ENCODE peak calls at places on chromosomes 1 and 21, in seven cellular contexts. One of them, this sample, is unnamed.

GRCh38 chr1:167661527-167662436 is 31.8 kb downstream of the RCSD1 start:
- DNase-seq in mucosa of descending colon: no peak
- DNase-seq in osteoblast: peak; percentile 84
- DNase-seq in kidney: no peak
- DNase-seq in sigmoid colon: no peak
- DNase-seq in Peyer's patch: no peak
- DNase-seq in endodermal cell: no peak
- DNase-seq in this sample: no peak

GRCh38 chr1:117523111-117523510 is 82.7 kb upstream of the TENT5C start:
- DNase-seq in kidney: no peak
- DNase-seq in mucosa of descending colon: no peak
- DNase-seq in osteoblast: no peak
- DNase-seq in Peyer's patch: no peak
- DNase-seq in sigmoid colon: no peak
- DNase-seq in endodermal cell: no peak
- DNase-seq in this sample: no peak

GRCh38 chr1:77834771-77835334 is 53.6 kb upstream of the NEXN start:
- DNase-seq in sigmoid colon: peak; percentile 78
- DNase-seq in osteoblast: peak; percentile 60
- DNase-seq in mucosa of descending colon: no peak
- DNase-seq in kidney: no peak
- DNase-seq in endodermal cell: no peak
- DNase-seq in Peyer's patch: no peak
- DNase-seq in this sample: no peak

GRCh38 chr1:11845641-11846335 is 1.8 kb downstream of the NPPA start:
- DNase-seq in osteoblast: peak; percentile 85
- DNase-seq in Peyer's patch: no peak
- DNase-seq in kidney: peak; percentile 18
- DNase-seq in sigmoid colon: no peak
- DNase-seq in endodermal cell: peak; percentile 57
- DNase-seq in mucosa of descending colon: no peak
- DNase-seq in this sample: no peak

GRCh38 chr1:115062542-115063004 is 26.7 kb downstream of the TSPAN2 start:
- DNase-seq in osteoblast: no peak
- DNase-seq in sigmoid colon: no peak
- DNase-seq in kidney: peak; percentile 88
- DNase-seq in Peyer's patch: peak; percentile 72
- DNase-seq in endodermal cell: no peak
- DNase-seq in mucosa of descending colon: peak; percentile 68
- DNase-seq in this sample: peak; percentile 64

GRCh38 chr1:45340816-45341215 is 576 bp upstream of the MUTYH start:
- DNase-seq in osteoblast: no peak
- DNase-seq in kidney: no peak
- DNase-seq in endodermal cell: no peak
- DNase-seq in sigmoid colon: no peak
- DNase-seq in mucosa of descending colon: no peak
- DNase-seq in Peyer's patch: no peak
- DNase-seq in this sample: no peak

GRCh38 chr1:228964178-228964819 is 229.0 kb downstream of the RHOU start:
- DNase-seq in osteoblast: no peak
- DNase-seq in Peyer's patch: no peak
- DNase-seq in sigmoid colon: peak; percentile 87
- DNase-seq in endodermal cell: peak; percentile 60
- DNase-seq in kidney: no peak
- DNase-seq in mucosa of descending colon: no peak
- DNase-seq in this sample: peak; percentile 37

GRCh38 chr1:98304888-98305287 is 356.6 kb upstream of the SNX7 start:
- DNase-seq in endodermal cell: no peak
- DNase-seq in sigmoid colon: no peak
- DNase-seq in Peyer's patch: no peak
- DNase-seq in mucosa of descending colon: no peak
- DNase-seq in kidney: no peak
- DNase-seq in osteoblast: no peak
- DNase-seq in this sample: no peak

GRCh38 chr1:100773444-100773843 is 53.9 kb downstream of the VCAM1 start:
- DNase-seq in kidney: no peak
- DNase-seq in sigmoid colon: no peak
- DNase-seq in Peyer's patch: no peak
- DNase-seq in mucosa of descending colon: no peak
- DNase-seq in osteoblast: no peak
- DNase-seq in endodermal cell: no peak
- DNase-seq in this sample: no peak

GRCh38 chr1:157448666-157449065 is 103.6 kb downstream of the FCRL5 start:
- DNase-seq in osteoblast: no peak
- DNase-seq in Peyer's patch: no peak
- DNase-seq in sigmoid colon: no peak
- DNase-seq in kidney: no peak
- DNase-seq in mucosa of descending colon: no peak
- DNase-seq in endodermal cell: no peak
- DNase-seq in this sample: no peak

GRCh38 chr1:34899471-34899870 is 30.0 kb downstream of the DLGAP3 start:
- DNase-seq in kidney: no peak
- DNase-seq in endodermal cell: peak; percentile 24
- DNase-seq in Peyer's patch: no peak
- DNase-seq in mucosa of descending colon: no peak
- DNase-seq in osteoblast: no peak
- DNase-seq in sigmoid colon: no peak
- DNase-seq in this sample: no peak

GRCh38 chr1:183270541-183271141 is 84.6 kb downstream of the LAMC2 start:
- DNase-seq in osteoblast: peak; percentile 91
- DNase-seq in endodermal cell: peak; percentile 30
- DNase-seq in Peyer's patch: no peak
- DNase-seq in kidney: no peak
- DNase-seq in sigmoid colon: no peak
- DNase-seq in mucosa of descending colon: no peak
- DNase-seq in this sample: no peak

GRCh38 chr1:100891380-100891779 is 3.3 kb downstream of the EXTL2 start:
- DNase-seq in osteoblast: no peak
- DNase-seq in endodermal cell: no peak
- DNase-seq in kidney: no peak
- DNase-seq in sigmoid colon: no peak
- DNase-seq in mucosa of descending colon: no peak
- DNase-seq in Peyer's patch: no peak
- DNase-seq in this sample: no peak

GRCh38 chr1:212692774-212693644 is 6.6 kb downstream of the BATF3 start:
- DNase-seq in osteoblast: peak; percentile 96
- DNase-seq in kidney: no peak
- DNase-seq in endodermal cell: peak; percentile 65
- DNase-seq in sigmoid colon: no peak
- DNase-seq in mucosa of descending colon: no peak
- DNase-seq in Peyer's patch: no peak
- DNase-seq in this sample: no peak

GRCh38 chr1:205933672-205934618 is 9.3 kb downstream of the SLC26A9 start:
- DNase-seq in sigmoid colon: no peak
- DNase-seq in mucosa of descending colon: no peak
- DNase-seq in endodermal cell: no peak
- DNase-seq in Peyer's patch: no peak
- DNase-seq in osteoblast: peak; percentile 93
- DNase-seq in kidney: no peak
- DNase-seq in this sample: no peak

GRCh38 chr1:11691302-11691914 is at the start of gene DRAXIN:
- DNase-seq in endodermal cell: peak; percentile 93
- DNase-seq in Peyer's patch: no peak
- DNase-seq in mucosa of descending colon: no peak
- DNase-seq in osteoblast: no peak
- DNase-seq in kidney: peak; percentile 82
- DNase-seq in sigmoid colon: no peak
- DNase-seq in this sample: no peak

GRCh38 chr1:31297273-31298247 is 728 bp downstream of the ZCCHC17 start:
- DNase-seq in osteoblast: peak; percentile 36
- DNase-seq in mucosa of descending colon: no peak
- DNase-seq in kidney: no peak
- DNase-seq in Peyer's patch: no peak
- DNase-seq in endodermal cell: peak; percentile 61
- DNase-seq in sigmoid colon: no peak
- DNase-seq in this sample: no peak

GRCh38 chr1:68220420-68220819 is 11.9 kb downstream of the WLS start:
- DNase-seq in endodermal cell: no peak
- DNase-seq in kidney: no peak
- DNase-seq in mucosa of descending colon: no peak
- DNase-seq in sigmoid colon: no peak
- DNase-seq in Peyer's patch: no peak
- DNase-seq in osteoblast: no peak
- DNase-seq in this sample: no peak

GRCh38 chr21:41626038-41626437 is 118.1 kb upstream of the TMPRSS2 start:
- DNase-seq in mucosa of descending colon: no peak
- DNase-seq in osteoblast: no peak
- DNase-seq in endodermal cell: no peak
- DNase-seq in kidney: no peak
- DNase-seq in sigmoid colon: no peak
- DNase-seq in Peyer's patch: no peak
- DNase-seq in this sample: no peak

GRCh38 chr21:39314155-39315027 is 959 bp upstream of the BRWD1 start:
- DNase-seq in osteoblast: peak; percentile 92
- DNase-seq in endodermal cell: peak; percentile 87
- DNase-seq in Peyer's patch: peak; percentile 48
- DNase-seq in kidney: peak; percentile 81
- DNase-seq in sigmoid colon: peak; percentile 72
- DNase-seq in mucosa of descending colon: no peak
- DNase-seq in this sample: peak; percentile 28

GRCh38 chr21:43305811-43306311 is 121.1 kb downstream of the SIK1 start:
- DNase-seq in endodermal cell: no peak
- DNase-seq in sigmoid colon: peak; percentile 58
- DNase-seq in Peyer's patch: no peak
- DNase-seq in mucosa of descending colon: no peak
- DNase-seq in kidney: peak; percentile 57
- DNase-seq in osteoblast: no peak
- DNase-seq in this sample: no peak

GRCh38 chr1:199335496-199335895 is 692.0 kb upstream of the NR5A2 start:
- DNase-seq in kidney: no peak
- DNase-seq in osteoblast: no peak
- DNase-seq in Peyer's patch: no peak
- DNase-seq in endodermal cell: no peak
- DNase-seq in mucosa of descending colon: no peak
- DNase-seq in sigmoid colon: no peak
- DNase-seq in this sample: no peak

GRCh38 chr1:29332204-29332603 is 95.9 kb downstream of the PTPRU start:
- DNase-seq in osteoblast: peak; percentile 56
- DNase-seq in kidney: no peak
- DNase-seq in sigmoid colon: peak; percentile 52
- DNase-seq in mucosa of descending colon: no peak
- DNase-seq in endodermal cell: peak; percentile 90
- DNase-seq in Peyer's patch: no peak
- DNase-seq in this sample: no peak

GRCh38 chr1:205056188-205056611 is 13.2 kb downstream of the CNTN2 start:
- DNase-seq in Peyer's patch: no peak
- DNase-seq in kidney: peak; percentile 39
- DNase-seq in mucosa of descending colon: no peak
- DNase-seq in sigmoid colon: no peak
- DNase-seq in osteoblast: no peak
- DNase-seq in endodermal cell: no peak
- DNase-seq in this sample: no peak

GRCh38 chr1:186605762-186606350 is 74.4 kb downstream of the PTGS2 start:
- DNase-seq in osteoblast: no peak
- DNase-seq in endodermal cell: peak; percentile 88
- DNase-seq in Peyer's patch: no peak
- DNase-seq in mucosa of descending colon: peak; percentile 37
- DNase-seq in kidney: no peak
- DNase-seq in sigmoid colon: peak; percentile 69
- DNase-seq in this sample: no peak

DNA sequence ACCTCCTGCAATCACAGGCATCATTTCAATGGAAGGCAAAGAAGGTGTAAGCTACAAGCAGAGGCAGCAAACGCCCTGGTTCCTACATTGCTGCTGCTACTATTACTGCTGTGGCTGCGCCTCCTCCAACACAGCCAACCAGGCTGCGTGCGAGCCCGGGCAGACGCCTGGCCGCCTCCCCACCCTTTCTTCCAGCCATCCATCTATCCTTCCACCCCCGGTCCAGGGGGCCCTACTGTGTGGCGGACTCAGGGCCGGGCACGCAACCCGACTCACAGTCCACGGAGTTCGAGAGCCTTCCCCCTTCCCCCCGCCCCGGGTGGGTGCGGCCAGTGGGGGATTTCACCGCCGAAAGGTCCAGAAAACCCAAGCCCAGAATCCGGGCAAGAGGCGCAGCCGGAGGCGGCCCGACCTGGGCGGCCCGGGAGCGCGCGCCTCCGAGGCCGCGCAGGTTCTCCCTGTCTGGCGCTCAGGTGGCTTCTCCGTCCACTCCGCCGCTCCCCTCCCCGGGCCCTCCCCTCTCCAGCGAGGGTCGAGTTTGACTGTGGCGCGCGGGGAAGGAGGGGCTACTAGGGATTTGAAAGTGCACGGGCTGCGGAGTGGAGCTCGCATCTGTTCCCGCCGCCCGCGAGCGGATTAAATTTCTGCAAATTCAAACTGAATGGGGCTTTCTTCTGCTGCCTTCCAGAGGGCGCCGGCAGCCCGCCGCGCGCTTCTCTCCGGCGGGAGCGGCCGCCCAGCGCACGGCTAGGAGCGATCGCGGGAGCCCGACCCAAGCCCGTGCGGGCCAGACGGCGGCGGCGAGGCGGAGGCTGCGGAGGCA is at the start of gene HUNK:
- DNase-seq in sigmoid colon: no peak
- DNase-seq in kidney: peak; percentile 84
- DNase-seq in mucosa of descending colon: peak; percentile 76
- DNase-seq in endodermal cell: peak; percentile 88
- DNase-seq in osteoblast: peak; percentile 87
- DNase-seq in Peyer's patch: no peak
- DNase-seq in this sample: no peak
- TF ChIP-seq CTCF in sigmoid colon: no peak
- TF ChIP-seq CTCF in kidney: no peak
- TF ChIP-seq CTCF in mucosa of descending colon: no peak
- TF ChIP-seq CTCF in endodermal cell: peak; percentile 7
- TF ChIP-seq CTCF in osteoblast: no peak
- TF ChIP-seq CTCF in Peyer's patch: no peak
- TF ChIP-seq CTCF in this sample: no peak

DNA sequence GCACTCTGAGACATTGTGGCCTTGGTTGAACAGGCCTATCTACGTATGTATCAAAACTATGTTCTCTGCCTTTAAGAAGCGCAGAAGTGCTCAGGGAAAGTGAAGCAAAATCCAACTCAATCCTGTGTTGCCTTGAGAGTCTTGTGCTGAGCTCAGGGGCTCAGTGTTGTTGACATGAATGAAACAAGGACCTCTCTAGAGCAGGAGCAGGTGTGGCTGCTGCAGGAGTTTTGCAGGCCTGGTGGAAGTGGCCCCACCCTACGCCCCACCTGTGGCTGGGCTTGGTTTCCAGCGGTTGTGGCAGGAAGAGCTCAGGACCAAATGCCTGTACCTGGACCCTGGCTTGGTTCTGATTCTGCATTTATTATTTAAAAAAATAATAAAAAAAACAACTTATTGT is 20.9 kb downstream of the CA6 start:
- DNase-seq in kidney: no peak
- DNase-seq in Peyer's patch: no peak
- DNase-seq in sigmoid colon: no peak
- DNase-seq in osteoblast: peak; percentile 65
- DNase-seq in mucosa of descending colon: no peak
- DNase-seq in endodermal cell: no peak
- DNase-seq in this sample: no peak
- H3K4me3 ChIP-seq in kidney: no peak overlapping the region
- H3K4me3 ChIP-seq in Peyer's patch: no peak overlapping the region
- H3K4me3 ChIP-seq in sigmoid colon: no peak overlapping the region
- H3K4me3 ChIP-seq in osteoblast: no peak overlapping the region
- H3K4me3 ChIP-seq in mucosa of descending colon: no peak overlapping the region
- H3K4me3 ChIP-seq in endodermal cell: no peak overlapping the region
- H3K4me3 ChIP-seq in this sample: no peak overlapping the region

GRCh38 chr1:231075497-231075896 is 35.4 kb upstream of the FAM89A start:
- DNase-seq in sigmoid colon: no peak
- DNase-seq in kidney: no peak
- DNase-seq in Peyer's patch: no peak
- DNase-seq in mucosa of descending colon: no peak
- DNase-seq in osteoblast: no peak
- DNase-seq in endodermal cell: no peak
- DNase-seq in this sample: no peak
- TF ChIP-seq CTCF in sigmoid colon: no peak
- TF ChIP-seq CTCF in kidney: no peak
- TF ChIP-seq CTCF in Peyer's patch: no peak
- TF ChIP-seq CTCF in mucosa of descending colon: no peak
- TF ChIP-seq CTCF in osteoblast: no peak
- TF ChIP-seq CTCF in endodermal cell: no peak
- TF ChIP-seq CTCF in this sample: no peak

GRCh38 chr1:14733779-14734140 is 135.3 kb downstream of the KAZN start:
- DNase-seq in sigmoid colon: no peak
- DNase-seq in osteoblast: no peak
- DNase-seq in Peyer's patch: no peak
- DNase-seq in endodermal cell: peak; percentile 73
- DNase-seq in mucosa of descending colon: no peak
- DNase-seq in kidney: no peak
- DNase-seq in this sample: no peak
- H3K4me3 ChIP-seq in sigmoid colon: no peak overlapping the region
- H3K4me3 ChIP-seq in osteoblast: no peak overlapping the region
- H3K4me3 ChIP-seq in Peyer's patch: no peak overlapping the region
- H3K4me3 ChIP-seq in endodermal cell: no peak overlapping the region
- H3K4me3 ChIP-seq in mucosa of descending colon: no peak overlapping the region
- H3K4me3 ChIP-seq in kidney: no peak overlapping the region
- H3K4me3 ChIP-seq in this sample: no peak overlapping the region

This sample was measured in stomach.